ENCODE peak calls at places on chromosome 7, in six cellular contexts. Y is left ventricle myocardium inferior, A is GM23338, S is lower lobe of right lung, B is colonic mucosa, I is hepatocyte. L is an unnamed sample.

GRCh38 chr7:101676062-101676461 is 47.0 kb upstream of the MYL10 start:
- DNase-seq in Y (no peak), A (no peak), S (no peak), B (no peak), I (no peak), L (no peak)

GRCh38 chr7:115229401-115230083 is 307.6 kb downstream of the MDFIC start:
- DNase-seq in Y (no peak), A (no peak), S (no peak), B (no peak), I (no peak), L (no peak)

GRCh38 chr7:97006146-97006950 is 995 bp downstream of the DLX6 start:
- DNase-seq in Y (no peak), A (peak), S (no peak), B (no peak), I (peak), L (no peak)

GRCh38 chr7:150947761-150948680 is 30.1 kb downstream of the KCNH2 start:
- DNase-seq in Y (peak), A (no peak), S (peak), B (no peak), I (no peak), L (no peak)

GRCh38 chr7:108094375-108094774 is 35.8 kb downstream of the LAMB4 start:
- DNase-seq in Y (no peak), A (no peak), S (no peak), B (no peak), I (no peak), L (no peak)

GRCh38 chr7:380226-380550 is 90.2 kb downstream of the FOXL3 start:
- DNase-seq in Y (no peak), A (peak), S (no peak), B (no peak), I (no peak), L (no peak)

GRCh38 chr7:3310884-3311283 is 9.8 kb downstream of the SDK1 start:
- DNase-seq in Y (no peak), A (no peak), S (no peak), B (no peak), I (no peak), L (no peak)

GRCh38 chr7:146478975-146479492 is 362.4 kb downstream of the CNTNAP2 start:
- DNase-seq in Y (no peak), A (no peak), S (no peak), B (no peak), I (no peak), L (no peak)

GRCh38 chr7:8217200-8218068 is 44.5 kb downstream of the ICA1 start:
- DNase-seq in Y (no peak), A (peak), S (no peak), B (peak), I (peak), L (no peak)

GRCh38 chr7:138610671-138611170 is 90.4 kb downstream of the SVOPL start:
- DNase-seq in Y (no peak), A (peak), S (peak), B (no peak), I (peak), L (no peak)

GRCh38 chr7:138603549-138604324 is 97.4 kb downstream of the SVOPL start:
- DNase-seq in Y (no peak), A (no peak), S (no peak), B (no peak), I (no peak), L (no peak)

GRCh38 chr7:138607216-138608126 is 93.7 kb downstream of the SVOPL start:
- DNase-seq in Y (no peak), A (no peak), S (no peak), B (no peak), I (no peak), L (no peak)

GRCh38 chr7:138606251-138606650 is 94.9 kb downstream of the SVOPL start:
- DNase-seq in Y (no peak), A (no peak), S (no peak), B (no peak), I (no peak), L (no peak)

DNA sequence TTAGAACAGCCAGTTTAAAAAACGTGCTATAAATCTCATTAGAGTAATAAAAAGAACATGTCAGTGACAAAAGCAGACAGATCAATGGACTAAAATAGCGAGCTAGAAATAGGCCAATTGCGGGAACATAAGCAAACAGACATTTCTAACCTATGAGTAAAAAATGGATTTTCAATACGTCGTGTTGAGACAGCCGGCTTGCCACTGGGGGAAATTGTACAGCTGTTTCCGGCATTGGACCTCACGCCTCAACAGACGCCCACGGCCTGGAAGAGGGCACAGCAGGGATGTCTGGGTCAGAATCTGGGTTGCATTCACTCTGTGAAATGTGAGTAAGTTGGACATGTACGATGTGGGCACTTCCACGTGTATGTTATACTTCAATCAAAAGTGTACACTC is 92.9 kb downstream of the SVOPL start:
- DNase-seq in Y (no peak), A (no peak), S (no peak), B (no peak), I (no peak), L (no peak)
- H3K27ac ChIP-seq in Y (no peak), A (no peak), S (no peak), B (no peak), I (no peak), L (no peak)

DNA sequence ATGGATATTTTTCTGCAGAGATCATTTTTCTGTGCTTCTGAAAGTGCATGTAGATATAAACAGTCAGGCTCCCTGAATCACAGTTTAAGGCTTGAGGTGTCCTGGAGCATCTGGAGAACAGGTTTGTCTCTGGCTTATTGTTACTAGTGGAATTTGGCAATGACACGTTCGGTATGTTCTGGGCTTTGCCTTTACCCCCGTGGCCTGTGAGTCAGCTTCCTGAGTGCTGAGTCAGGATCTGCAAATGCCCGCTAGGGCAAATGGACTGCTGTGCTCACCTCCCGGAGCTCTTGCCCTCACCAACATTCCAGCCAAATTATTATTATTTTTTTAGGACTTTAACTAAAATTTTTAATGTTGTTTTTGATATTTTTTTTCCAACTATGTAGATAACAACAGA is 192.5 kb upstream of the PRSS1 start:
- DNase-seq in Y (no peak), A (peak), S (no peak), B (no peak), I (peak), L (peak)
- TF ChIP-seq CTCF in Y (no peak), A (no peak), S (no peak), B (no peak), I (no peak), L (peak)

GRCh38 chr7:18390523-18390907 is 105.0 kb upstream of the HDAC9 start:
- DNase-seq in Y (no peak), A (no peak), S (no peak), B (no peak), I (no peak), L (no peak)
- H3K4me3 ChIP-seq in Y (peak), A (no peak), S (no peak), B (no peak), I (no peak), L (no peak)

GRCh38 chr7:47337021-47337492 is 244.9 kb downstream of the TNS3 start:
- DNase-seq in Y (no peak), A (no peak), S (no peak), B (no peak), I (no peak), L (no peak)
- H3K27ac ChIP-seq in Y (peak), A (no peak), S (peak), B (no peak), I (peak), L (peak)

DNA sequence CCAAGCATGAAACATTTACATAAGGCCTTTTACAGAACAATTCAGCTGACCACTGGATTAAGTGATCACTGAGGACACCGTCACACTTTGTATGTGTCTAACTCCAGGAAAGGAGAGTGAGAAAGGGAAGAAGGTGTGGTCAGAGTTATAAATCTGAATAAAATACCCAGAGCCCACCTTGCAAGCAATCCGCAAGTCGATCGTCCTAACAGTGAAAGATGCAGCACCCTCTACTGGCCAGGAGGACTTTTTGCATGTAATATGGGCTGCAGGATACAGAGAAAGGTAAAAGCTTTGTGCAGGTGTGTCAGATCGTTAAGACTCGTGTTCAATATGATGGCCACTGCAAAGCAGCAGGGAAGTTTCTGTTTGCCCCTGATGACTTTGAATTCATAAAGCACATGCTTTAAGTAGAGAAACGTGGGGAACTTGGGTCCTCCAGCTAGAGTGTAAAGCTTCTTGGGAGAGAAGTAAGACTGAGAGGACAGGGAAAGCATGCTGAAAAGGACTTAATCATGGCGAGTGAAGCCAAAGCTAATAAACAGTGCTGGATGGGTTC is 68.5 kb upstream of the BMPER start:
- DNase-seq in Y (no peak), A (peak), S (no peak), B (no peak), I (no peak), L (no peak)
- TF ChIP-seq CTCF in Y (no peak), A (peak), S (no peak), B (no peak), I (peak), L (no peak)